ENCODE peak calls at places on chromosomes 2 and 18, in seven cellular contexts. X, Z, Y, L, Q, H and S are unnamed samples.

GRCh38 chr2:75604479-75604878 is 42.1 kb upstream of the MRPL19 start:
- DNase-seq in L (no peak), X (no peak), Z (peak), Q (no peak), Y (no peak), H (no peak), S (no peak)

GRCh38 chr2:173555833-173556232 is 201.2 kb downstream of the CDCA7 start:
- DNase-seq in Q (no peak), L (no peak), Z (no peak), H (no peak), X (no peak), Y (no peak), S (no peak)

GRCh38 chr2:76953733-76954347 is 568.3 kb downstream of the LRRTM4 start:
- DNase-seq in Z (peak), X (no peak), Y (no peak), L (peak), Q (peak), H (peak), S (peak)

GRCh38 chr2:171345971-171346722 is 87.6 kb downstream of the METTL8 start:
- DNase-seq in Z (no peak), L (no peak), X (no peak), H (no peak), Y (no peak), Q (no peak), S (no peak)

GRCh38 chr2:173210270-173211196 is 134.9 kb downstream of the MAP3K20 start:
- DNase-seq in Y (peak), L (peak), Z (peak), H (peak), X (peak), Q (peak), S (peak)

GRCh38 chr2:120681181-120681580 is 54.5 kb upstream of the GLI2 start:
- DNase-seq in Z (no peak), X (no peak), Y (no peak), L (no peak), H (no peak), Q (no peak), S (no peak)

GRCh38 chr18:8286303-8286702 is 322.9 kb upstream of the RAB12 start:
- DNase-seq in H (no peak), Z (peak), L (no peak), Y (no peak), X (no peak), Q (no peak), S (no peak)

GRCh38 chr2:109318150-109318948 is 189.3 kb downstream of the SH3RF3 start:
- DNase-seq in Y (peak), H (no peak), X (peak), L (no peak), Q (no peak), Z (peak), S (no peak)

GRCh38 chr2:100813527-100813926 is 6.4 kb upstream of the NPAS2 start:
- DNase-seq in Q (no peak), L (no peak), Y (peak), Z (peak), X (no peak), H (no peak), S (no peak)

GRCh38 chr18:24518596-24518995 is 58.2 kb downstream of the HRH4 start:
- DNase-seq in Q (no peak), Y (no peak), L (no peak), X (no peak), Z (no peak), H (no peak), S (no peak)

GRCh38 chr2:86393521-86394490 is 47.4 kb upstream of the KDM3A start:
- DNase-seq in H (no peak), X (no peak), L (no peak), Y (no peak), Z (peak), Q (peak), S (no peak)

GRCh38 chr18:45837283-45838070 is 12.0 kb downstream of the SIGLEC15 start:
- DNase-seq in L (peak), X (no peak), Y (no peak), Q (peak), Z (peak), H (peak), S (peak)

GRCh38 chr2:27025861-27026851 is 6.6 kb upstream of the TMEM214 start:
- DNase-seq in L (no peak), Z (no peak), Y (no peak), Q (no peak), X (no peak), H (no peak), S (no peak)

GRCh38 chr2:154638768-154639167 is 59.7 kb upstream of the KCNJ3 start:
- DNase-seq in X (no peak), H (no peak), Q (no peak), Z (no peak), Y (no peak), L (no peak), S (no peak)

GRCh38 chr2:74063486-74063885 is 78.8 kb downstream of the TET3 start:
- DNase-seq in X (no peak), H (no peak), Y (no peak), Q (no peak), L (no peak), Z (peak), S (no peak)

GRCh38 chr18:2655954-2656236 is 369 bp downstream of the SMCHD1 start:
- DNase-seq in X (peak), L (no peak), Y (no peak), Z (peak), H (no peak), Q (no peak), S (no peak)

GRCh38 chr2:73963385-73964120 is 21.2 kb upstream of the TET3 start:
- DNase-seq in Y (no peak), L (peak), H (no peak), Q (peak), X (no peak), Z (no peak), S (no peak)

GRCh38 chr2:234288974-234289455 is 207.9 kb downstream of the ARL4C start:
- DNase-seq in Y (no peak), Q (peak), Z (peak), L (peak), H (peak), X (peak), S (peak)

GRCh38 chr2:78351208-78351607 is 674.3 kb upstream of the REG3G start:
- DNase-seq in H (no peak), Z (no peak), Q (no peak), X (no peak), Y (no peak), L (no peak), S (no peak)

GRCh38 chr2:119009110-119009509 is 67.1 kb downstream of the MARCO start:
- DNase-seq in Y (no peak), X (no peak), Z (no peak), L (no peak), Q (no peak), H (no peak), S (peak)

GRCh38 chr2:162747974-162748373 is 90.6 kb downstream of the KCNH7 start:
- DNase-seq in H (no peak), Q (no peak), L (no peak), Z (no peak), Y (no peak), X (no peak), S (no peak)

GRCh38 chr2:117523267-117523666 is 291.2 kb upstream of the DDX18 start:
- DNase-seq in Z (no peak), L (no peak), X (peak), Y (no peak), Q (no peak), H (no peak), S (no peak)

GRCh38 chr2:209380278-209380677 is 43.6 kb upstream of the MAP2 start:
- DNase-seq in Y (no peak), X (no peak), L (peak), H (no peak), Q (no peak), Z (no peak), S (no peak)

GRCh38 chr2:4475618-4476017 is 772.2 kb downstream of the DCDC2C start:
- DNase-seq in Y (no peak), L (no peak), X (no peak), H (no peak), Q (no peak), Z (no peak), S (no peak)

GRCh38 chr2:130387804-130388203 is 31.9 kb downstream of the PTPN18 start:
- DNase-seq in X (no peak), Y (no peak), L (no peak), Z (no peak), H (no peak), Q (no peak), S (no peak)

GRCh38 chr2:82528288-82528687 is 1930.8 kb downstream of the SUCLG1 start:
- DNase-seq in Y (no peak), X (no peak), H (no peak), L (no peak), Q (no peak), Z (no peak), S (no peak)

GRCh38 chr2:201273330-201273983 is 13.1 kb downstream of the CASP8 start:
- DNase-seq in Z (no peak), L (no peak), X (no peak), Q (no peak), H (no peak), Y (no peak), S (no peak)

GRCh38 chr2:201267278-201268030 is 7.1 kb downstream of the CASP8 start:
- DNase-seq in L (no peak), Q (peak), X (no peak), H (no peak), Y (no peak), Z (no peak), S (no peak)

GRCh38 chr2:201271917-201272316 is 11.6 kb downstream of the CASP8 start:
- DNase-seq in H (no peak), L (no peak), Q (no peak), X (no peak), Z (no peak), Y (no peak), S (no peak)

GRCh38 chr2:201269764-201270163 is 9.4 kb downstream of the CASP8 start:
- DNase-seq in Z (no peak), Q (no peak), Y (no peak), X (no peak), L (no peak), H (no peak), S (no peak)

GRCh38 chr2:201270293-201271001 is 10.1 kb downstream of the CASP8 start:
- DNase-seq in X (no peak), Z (no peak), L (no peak), Y (no peak), H (no peak), Q (no peak), S (no peak)
- TF ChIP-seq CTCF in X (no peak), Z (no peak), L (no peak), Y (no peak), H (peak), Q (peak), S (peak)

GRCh38 chr2:42184346-42184745 is 15.2 kb downstream of the EML4 start:
- DNase-seq in H (no peak), L (no peak), Y (no peak), X (no peak), Q (no peak), Z (no peak), S (no peak)
- TF ChIP-seq CTCF in H (no peak), L (no peak), Y (no peak), X (no peak), Q (no peak), Z (no peak), S (no peak)

GRCh38 chr2:48032765-48033164 is 126.5 kb upstream of the FBXO11 start:
- DNase-seq in L (no peak), Q (no peak), X (no peak), Y (no peak), H (no peak), Z (no peak), S (no peak)
- TF ChIP-seq CTCF in L (no peak), Q (no peak), X (no peak), Y (no peak), H (no peak), Z (no peak), S (no peak)

GRCh38 chr2:231924889-231925275 is 1.3 kb downstream of the NPPC start:
- DNase-seq in L (no peak), Y (no peak), Z (no peak), X (no peak), H (no peak), Q (no peak), S (no peak)

GRCh38 chr2:231927566-231927890 is 1.3 kb upstream of the NPPC start:
- DNase-seq in X (no peak), L (peak), Q (no peak), H (no peak), Z (no peak), Y (no peak), S (no peak)

GRCh38 chr2:231926761-231927565 is 767 bp upstream of the NPPC start:
- DNase-seq in H (no peak), Y (no peak), Z (no peak), X (peak), Q (peak), L (peak), S (no peak)

GRCh38 chr2:231925303-231926179 is 655 bp downstream of the NPPC start:
- DNase-seq in Z (peak), H (peak), X (peak), Q (peak), L (peak), Y (peak), S (peak)

DNA sequence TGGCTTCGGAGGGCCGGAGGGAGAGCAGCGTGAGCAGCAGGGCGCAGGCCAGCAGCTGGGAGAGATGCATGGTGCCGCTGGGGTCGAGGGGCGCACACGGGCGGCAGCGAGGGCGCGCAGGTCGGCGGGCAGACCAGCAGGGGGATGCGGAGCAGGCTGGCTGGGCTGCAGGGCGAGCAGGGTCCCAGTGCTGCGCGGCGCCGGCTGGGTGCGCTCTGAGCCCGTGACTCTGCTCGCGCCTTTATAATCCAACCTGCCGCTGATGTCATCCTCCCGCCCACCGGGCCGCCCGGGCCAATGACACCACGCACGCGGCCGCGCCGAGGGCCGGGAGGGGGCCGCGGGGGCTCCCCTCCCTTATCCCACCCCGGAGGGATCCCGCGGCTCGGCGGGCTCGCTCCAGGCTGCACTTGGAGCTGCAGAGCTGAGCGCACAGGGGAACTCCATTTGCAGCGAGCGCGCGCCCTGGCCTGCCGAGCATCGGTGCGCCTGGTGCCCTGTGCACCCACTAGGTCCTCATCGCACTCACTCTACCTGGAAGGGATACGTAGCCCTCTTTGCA is at the start of gene NPPC:
- DNase-seq in Y (no peak), Q (peak), Z (peak), L (peak), X (peak), H (peak), S (peak)
- TF ChIP-seq CTCF in Y (no peak), Q (peak), Z (no peak), L (peak), X (peak), H (peak), S (peak)